ENCODE peak calls at places on chromosomes 5 and 9, in eight cellular contexts. H is suprapubic skin, A is stomach, V is esophagus muscularis mucosa, G is GM12878, E is SK-N-SH, X is HepG2, B is transverse colon. R is an unnamed sample.

GRCh38 chr5:33362915-33363314 is 77.8 kb upstream of the TARS1 start:
- DNase-seq in H (no peak), B (peak; percentile 8), E (no peak), X (no peak), A (no peak), V (no peak), G (no peak), R (peak; percentile 77)

GRCh38 chr9:123217148-123217585 is 51.2 kb downstream of the STRBP start:
- DNase-seq in X (no peak), H (no peak), V (no peak), A (no peak), E (no peak), G (no peak), B (no peak), R (no peak)

GRCh38 chr5:98309785-98310566 is 463.5 kb upstream of the RGMB start:
- DNase-seq in A (no peak), E (no peak), H (no peak), B (no peak), V (no peak), X (peak; percentile 13), G (peak; percentile 30), R (no peak)

GRCh38 chr9:81032030-81032572 is 657.2 kb downstream of the TLE1 start:
- DNase-seq in X (peak; percentile 2), A (no peak), H (no peak), G (no peak), V (no peak), B (no peak), E (no peak), R (no peak)

GRCh38 chr5:1950096-1950707 is 67.5 kb upstream of the IRX4 start:
- DNase-seq in V (no peak), A (no peak), B (no peak), X (no peak), H (no peak), G (no peak), E (no peak), R (no peak)

GRCh38 chr5:134092875-134093274 is 21.6 kb upstream of the TCF7 start:
- DNase-seq in H (no peak), E (no peak), G (no peak), X (no peak), A (peak; percentile 55), V (no peak), B (peak; percentile 66), R (no peak)

GRCh38 chr5:1245901-1246576 is 20.9 kb downstream of the SLC6A18 start:
- DNase-seq in E (peak; percentile 77), B (no peak), G (no peak), V (no peak), H (no peak), A (no peak), X (no peak), R (no peak)

GRCh38 chr5:86623785-86624483 is 6.2 kb downstream of the COX7C start:
- DNase-seq in B (no peak), H (no peak), G (no peak), E (no peak), V (no peak), A (no peak), X (no peak), R (no peak)

GRCh38 chr5:98905857-98906688 is 22.7 kb downstream of the CHD1 start:
- DNase-seq in V (no peak), H (no peak), A (no peak), B (no peak), G (no peak), X (peak; percentile 44), E (peak; percentile 22), R (no peak)

GRCh38 chr9:129836342-129837007 is 1.2 kb downstream of the USP20 start:
- DNase-seq in A (no peak), E (no peak), V (no peak), X (no peak), G (no peak), B (peak; percentile 26), H (no peak), R (no peak)

GRCh38 chr5:158354958-158355357 is 496.0 kb upstream of the CLINT1 start:
- DNase-seq in G (peak; percentile 1), E (no peak), H (no peak), X (no peak), V (no peak), A (no peak), B (no peak), R (no peak)

GRCh38 chr9:83392228-83392627 is 146.0 kb downstream of the FRMD3 start:
- DNase-seq in E (no peak), G (no peak), X (no peak), V (no peak), H (no peak), B (no peak), A (no peak), R (no peak)

GRCh38 chr5:178192244-178192643 is 5.1 kb upstream of the GMCL2 start:
- DNase-seq in A (no peak), B (no peak), X (no peak), V (no peak), H (no peak), G (no peak), E (no peak), R (no peak)

GRCh38 chr9:137048655-137049543 is 2.9 kb upstream of the NPDC1 start:
- DNase-seq in E (peak; percentile 68), H (no peak), X (no peak), A (no peak), B (no peak), V (no peak), G (no peak), R (no peak)

GRCh38 chr5:172410839-172411238 is 43.5 kb downstream of the SH3PXD2B start:
- DNase-seq in V (no peak), E (no peak), H (no peak), A (no peak), B (no peak), X (no peak), G (no peak), R (no peak)

GRCh38 chr9:132424857-132425702 is 15.1 kb downstream of the CFAP77 start:
- DNase-seq in H (no peak), X (no peak), G (no peak), E (peak; percentile 61), V (no peak), B (no peak), A (no peak), R (no peak)

GRCh38 chr9:33443504-33444154 is 3.8 kb downstream of the AQP3 start:
- DNase-seq in V (no peak), X (no peak), H (no peak), B (no peak), G (no peak), A (no peak), E (no peak), R (no peak)

GRCh38 chr5:98698359-98698758 is 75.1 kb upstream of the RGMB start:
- DNase-seq in E (no peak), B (no peak), G (no peak), X (no peak), H (no peak), A (no peak), V (no peak), R (no peak)

GRCh38 chr5:113061851-113062631 is 85.4 kb downstream of the DCP2 start:
- DNase-seq in V (no peak), H (no peak), E (peak; percentile 33), B (no peak), X (no peak), G (no peak), A (no peak), R (no peak)

GRCh38 chr5:98041661-98042060 is 731.8 kb upstream of the RGMB start:
- DNase-seq in G (no peak), A (no peak), X (no peak), H (no peak), V (no peak), B (no peak), E (no peak), R (no peak)

GRCh38 chr9:119005162-119005561 is 364.1 kb downstream of the BRINP1 start:
- DNase-seq in E (no peak), H (no peak), B (no peak), A (no peak), G (no peak), X (no peak), V (no peak), R (no peak)

DNA sequence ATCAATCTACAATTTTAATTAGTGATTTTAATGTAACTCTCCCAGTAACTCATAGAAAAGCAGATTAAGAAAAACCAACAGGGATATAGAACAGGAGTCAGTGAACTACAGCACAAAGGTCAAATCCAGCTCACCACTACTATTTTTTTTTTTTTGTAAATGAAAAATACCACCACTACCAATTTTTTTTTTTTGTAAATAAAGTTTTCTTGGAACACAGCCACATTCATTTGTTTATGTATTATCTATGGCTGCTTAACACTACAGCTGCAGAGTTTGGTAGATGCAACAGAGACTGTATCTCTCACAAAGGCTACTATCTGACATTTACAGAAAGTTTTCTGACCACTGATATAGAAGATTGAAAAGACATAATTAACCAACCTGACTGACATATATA is 11.7 kb downstream of the ZNF510 start:
- DNase-seq in X (no peak), A (no peak), V (no peak), E (no peak), B (no peak), H (no peak), G (no peak), R (no peak)
- H3K9me3 ChIP-seq in X (peaks cover 92% of the 10 kb centered on the region), A (peaks cover 42% of the 10 kb centered on the region), V (peaks cover 11% of the 10 kb centered on the region), E (peaks cover 50% of the 10 kb centered on the region), B (peaks cover 93% of the 10 kb centered on the region), H (peaks cover 70% of the 10 kb centered on the region), G (peaks cover 47% of the 10 kb centered on the region), R (peaks cover 30% of the 10 kb centered on the region)

GRCh38 chr9:117541192-117541591 is 126.3 kb upstream of the ASTN2 start:
- DNase-seq in V (no peak), A (no peak), G (no peak), B (no peak), X (no peak), E (no peak), H (no peak), R (no peak)
- TF ChIP-seq EP300 in V (no peak), A (no peak), G (no peak), B (no peak), X (no peak), E (no peak), H (no peak), R (no peak)

DNA sequence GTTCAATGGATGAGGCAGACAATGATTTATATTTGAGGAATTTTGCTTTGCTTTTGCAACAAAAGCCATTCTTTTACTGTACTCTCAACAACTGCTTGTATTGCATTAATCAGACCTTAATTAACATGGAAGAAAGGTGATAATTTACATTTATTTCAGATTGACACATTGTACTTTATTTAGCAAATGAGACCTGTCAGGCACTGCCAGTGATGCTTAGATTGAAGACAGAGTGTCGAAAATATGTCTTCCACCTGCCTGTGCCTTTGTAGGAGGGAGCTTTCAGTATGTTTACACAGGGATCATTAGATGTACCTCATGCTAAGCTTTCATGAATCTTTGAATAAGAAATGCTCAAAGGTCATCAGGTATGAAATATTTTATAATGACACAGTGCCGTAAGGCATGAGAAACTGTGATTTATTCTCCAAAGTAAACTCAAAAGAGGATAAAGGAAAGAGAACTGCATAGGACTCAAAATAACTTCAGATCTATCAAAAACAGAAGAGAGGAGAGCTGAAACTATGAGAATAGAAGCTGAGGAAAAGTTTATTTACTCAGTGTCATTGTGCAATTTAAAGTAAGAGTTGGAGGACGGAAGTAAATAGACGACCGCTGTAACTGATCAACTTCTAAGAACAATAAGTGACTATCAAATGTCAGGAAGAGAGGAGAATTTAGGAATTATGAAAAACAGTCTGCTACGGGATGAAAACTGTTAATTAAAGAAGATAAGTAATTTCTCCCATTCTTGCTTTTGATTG is 36.8 kb upstream of the IZUMO3 start:
- DNase-seq in A (no peak), V (no peak), B (no peak), H (no peak), G (no peak), X (no peak), E (no peak), R (no peak)
- TF ChIP-seq POLR2AphosphoS5 in A (no peak), V (no peak), B (no peak), H (no peak), G (no peak), X (no peak), E (no peak), R (no peak)

GRCh38 chr9:101414839-101415238 is 16.2 kb downstream of the ZNF189 start:
- DNase-seq in B (no peak), X (no peak), H (no peak), V (no peak), G (no peak), A (no peak), E (no peak), R (no peak)
- H3K9me3 ChIP-seq in B (peaks cover 40% of the 10 kb centered on the region), X (no peaks in the 10 kb centered on the region), H (peaks cover 52% of the 10 kb centered on the region), V (peaks cover 20% of the 10 kb centered on the region), G (peaks cover 4% of the 10 kb centered on the region), A (peaks cover 9% of the 10 kb centered on the region), E (peaks cover 20% of the 10 kb centered on the region), R (peaks cover 47% of the 10 kb centered on the region)